ENCODE peak calls at places on chromosome 7, in ten cellular contexts. Y, S, Q, V, R, N, H, T, O and P are unnamed samples.

GRCh38 chr7:21828846-21829245 is 116.9 kb downstream of the CDCA7L start:
- DNase-seq in Y (no peak), S (no peak), Q (no peak), V (no peak), R (no peak), N (no peak), H (no peak), T (no peak), O (no peak), P (no peak)

GRCh38 chr7:121442845-121443244 is 46.7 kb upstream of the FAM3C start:
- DNase-seq in Y (no peak), S (no peak), Q (no peak), V (no peak), R (no peak), N (no peak), H (no peak), T (peak), O (no peak), P (no peak)

GRCh38 chr7:93055543-93056107 is 62.2 kb downstream of the SAMD9 start:
- DNase-seq in Y (no peak), S (no peak), Q (no peak), V (peak), R (no peak), N (peak), H (no peak), T (no peak), O (peak), P (peak)

GRCh38 chr7:710161-710560 is 16.3 kb upstream of the DNAAF5 start:
- DNase-seq in Y (no peak), S (no peak), Q (no peak), V (no peak), R (no peak), N (no peak), H (no peak), T (no peak), O (no peak), P (no peak)

GRCh38 chr7:68364871-68365625 is 1233.2 kb upstream of the AUTS2 start:
- DNase-seq in Y (no peak), S (no peak), Q (no peak), V (no peak), R (no peak), N (no peak), H (peak), T (no peak), O (no peak), P (no peak)

GRCh38 chr7:8436965-8437364 is 3.6 kb downstream of the NXPH1 start:
- DNase-seq in Y (no peak), S (no peak), Q (peak), V (no peak), R (no peak), N (peak), H (peak), T (peak), O (peak), P (peak)

GRCh38 chr7:105014725-105015630 is 973 bp downstream of the KMT2E start:
- DNase-seq in Y (no peak), S (no peak), Q (peak), V (peak), R (no peak), N (peak), H (peak), T (peak), O (no peak), P (peak)

GRCh38 chr7:2941201-2941859 is 97.2 kb upstream of the GNA12 start:
- DNase-seq in Y (no peak), S (no peak), Q (no peak), V (no peak), R (no peak), N (no peak), H (no peak), T (no peak), O (no peak), P (no peak)

GRCh38 chr7:111357691-111358090 is 204.6 kb downstream of the IMMP2L start:
- DNase-seq in Y (no peak), S (no peak), Q (no peak), V (no peak), R (no peak), N (no peak), H (no peak), T (no peak), O (no peak), P (no peak)

GRCh38 chr7:88759216-88759955 is at the start of gene ZNF804B:
- DNase-seq in Y (no peak), S (no peak), Q (no peak), V (no peak), R (no peak), N (no peak), H (peak), T (no peak), O (no peak), P (peak)

GRCh38 chr7:27148031-27148775 is 629 bp upstream of the HOXA6 start:
- DNase-seq in Y (no peak), S (no peak), Q (no peak), V (no peak), R (no peak), N (no peak), H (no peak), T (no peak), O (no peak), P (no peak)

GRCh38 chr7:155306677-155307470 is 9.2 kb downstream of the INSIG1 start:
- DNase-seq in Y (no peak), S (no peak), Q (no peak), V (no peak), R (no peak), N (no peak), H (no peak), T (no peak), O (no peak), P (no peak)

GRCh38 chr7:16066805-16067459 is 354.4 kb downstream of the CRPPA start:
- DNase-seq in Y (no peak), S (no peak), Q (no peak), V (no peak), R (no peak), N (no peak), H (no peak), T (no peak), O (no peak), P (peak)

GRCh38 chr7:124701955-124702354 is 63.6 kb downstream of the GPR37 start:
- DNase-seq in Y (no peak), S (no peak), Q (no peak), V (no peak), R (no peak), N (no peak), H (no peak), T (no peak), O (no peak), P (peak)

GRCh38 chr7:4159761-4160554 is 522.1 kb upstream of the FOXK1 start:
- DNase-seq in Y (no peak), S (no peak), Q (no peak), V (peak), R (no peak), N (no peak), H (no peak), T (no peak), O (peak), P (no peak)

GRCh38 chr7:129803546-129804081 is 149.1 kb downstream of the UBE2H start:
- DNase-seq in Y (no peak), S (no peak), Q (no peak), V (no peak), R (no peak), N (no peak), H (no peak), T (no peak), O (no peak), P (no peak)

GRCh38 chr7:95246935-95247370 is 77.4 kb downstream of the PON1 start:
- DNase-seq in Y (peak), S (peak), Q (no peak), V (peak), R (peak), N (peak), H (peak), T (no peak), O (peak), P (peak)

GRCh38 chr7:128672927-128673517 is 930 bp downstream of the GARIN1A start:
- DNase-seq in Y (no peak), S (no peak), Q (peak), V (no peak), R (no peak), N (no peak), H (peak), T (no peak), O (no peak), P (no peak)